ENCODE peak calls at places on chromosomes 1 and 21, in five cellular contexts. F is NCI-H524, E is GM12891, B is fibroblast of pulmonary artery, P is HT-29. Z is an unnamed sample.
A peak's percentile ranks its signal among the peaks of the same experiment; 100 is the strongest.

GRCh38 chr1:214259353-214259982 is 21.5 kb upstream of the SMYD2 start:
- DNase-seq in F (no peak), E (no peak), B (no peak), P (no peak), Z (no peak)

GRCh38 chr1:53614231-53615021 is 124.5 kb downstream of the GLIS1 start:
- DNase-seq in F (no peak), E (no peak), B (no peak), P (no peak), Z (no peak)

GRCh38 chr1:81554108-81554507 is 246.6 kb upstream of the ADGRL2 start:
- DNase-seq in F (no peak), E (no peak), B (no peak), P (no peak), Z (no peak)

GRCh38 chr1:36306210-36306901 is at the start of gene SH3D21:
- DNase-seq in F (no peak), E (peak; percentile 59), B (no peak), P (peak; percentile 76), Z (no peak)

GRCh38 chr1:47188901-47189785 is 693 bp downstream of the PDZK1IP1 start:
- DNase-seq in F (no peak), E (no peak), B (no peak), P (no peak), Z (no peak)

GRCh38 chr1:206933333-206933945 is 11.7 kb upstream of the FCMR start:
- DNase-seq in F (no peak), E (peak; percentile 49), B (no peak), P (peak; percentile 35), Z (no peak)

GRCh38 chr1:113779542-113779941 is 20.3 kb upstream of the PHTF1 start:
- DNase-seq in F (no peak), E (no peak), B (no peak), P (no peak), Z (no peak)

GRCh38 chr1:4702927-4703326 is 48.5 kb downstream of the AJAP1 start:
- DNase-seq in F (no peak), E (no peak), B (no peak), P (no peak), Z (no peak)

GRCh38 chr1:232597721-232598120 is 32.2 kb downstream of the SIPA1L2 start:
- DNase-seq in F (no peak), E (no peak), B (no peak), P (no peak), Z (no peak)

GRCh38 chr1:27517305-27517704 is 27.3 kb upstream of the WASF2 start:
- DNase-seq in F (no peak), E (no peak), B (no peak), P (no peak), Z (no peak)

GRCh38 chr1:89780721-89781120 is 40.1 kb upstream of the LRRC8D start:
- DNase-seq in F (peak; percentile 71), E (no peak), B (peak; percentile 53), P (peak; percentile 62), Z (peak; percentile 43)

GRCh38 chr1:9233241-9233941 is 1.2 kb upstream of the H6PD start:
- DNase-seq in F (no peak), E (no peak), B (peak; percentile 99), P (no peak), Z (no peak)

GRCh38 chr1:212285685-212286436 is 651 bp downstream of the PPP2R5A start:
- DNase-seq in F (peak; percentile 59), E (peak; percentile 35), B (peak; percentile 45), P (no peak), Z (peak; percentile 25)

GRCh38 chr1:58718435-58718834 is 18.6 kb upstream of the MYSM1 start:
- DNase-seq in F (peak; percentile 3), E (no peak), B (peak; percentile 31), P (no peak), Z (no peak)

GRCh38 chr21:44686000-44686781 is 4.2 kb upstream of the KRTAP12-1 start:
- DNase-seq in F (peak; percentile 51), E (no peak), B (no peak), P (no peak), Z (no peak)

GRCh38 chr1:231550448-231550781 is 21.9 kb downstream of the TSNAX start:
- DNase-seq in F (peak; percentile 38), E (no peak), B (peak; percentile 19), P (peak; percentile 64), Z (no peak)

GRCh38 chr1:113812661-113813135 is 422 bp upstream of the RSBN1 start:
- DNase-seq in F (no peak), E (no peak), B (no peak), P (no peak), Z (no peak)

GRCh38 chr1:176517484-176517883 is 54.5 kb downstream of the PAPPA2 start:
- DNase-seq in F (no peak), E (no peak), B (no peak), P (peak; percentile 8), Z (no peak)

GRCh38 chr1:99327357-99327756 is 63.1 kb downstream of the PLPPR4 start:
- DNase-seq in F (no peak), E (no peak), B (no peak), P (peak; percentile 52), Z (peak; percentile 98)

GRCh38 chr1:35587736-35588135 is 14.6 kb downstream of the TFAP2E start:
- DNase-seq in F (no peak), E (no peak), B (no peak), P (no peak), Z (no peak)

GRCh38 chr21:27365394-27365793 is 398.5 kb upstream of the ADAMTS5 start:
- DNase-seq in F (no peak), E (no peak), B (no peak), P (no peak), Z (no peak)

GRCh38 chr1:87061742-87062156 is 147.3 kb downstream of the HS2ST1 start:
- DNase-seq in F (no peak), E (no peak), B (peak; percentile 38), P (no peak), Z (no peak)

GRCh38 chr21:45403133-45403824 is 1.7 kb upstream of the COL18A1 start:
- DNase-seq in F (no peak), E (no peak), B (no peak), P (no peak), Z (no peak)

GRCh38 chr1:6003568-6004411 is 11.6 kb upstream of the NPHP4 start:
- DNase-seq in F (peak; percentile 90), E (no peak), B (no peak), P (no peak), Z (no peak)

GRCh38 chr1:232038704-232039103 is 412.1 kb downstream of the DISC1 start:
- DNase-seq in F (peak; percentile 93), E (no peak), B (peak; percentile 24), P (no peak), Z (no peak)

GRCh38 chr1:165831146-165831545 is 3.7 kb downstream of the UCK2 start:
- DNase-seq in F (no peak), E (no peak), B (no peak), P (no peak), Z (no peak)

GRCh38 chr1:12407050-12407961 is 177.5 kb downstream of the VPS13D start:
- DNase-seq in F (no peak), E (peak; percentile 8), B (peak; percentile 67), P (peak; percentile 79), Z (peak; percentile 90)

GRCh38 chr1:195773958-195774357 is 834.3 kb downstream of the KCNT2 start:
- DNase-seq in F (no peak), E (no peak), B (no peak), P (no peak), Z (no peak)

GRCh38 chr1:62912028-62912638 is 128.2 kb downstream of the ATG4C start:
- DNase-seq in F (peak; percentile 20), E (no peak), B (peak; percentile 41), P (peak; percentile 27), Z (no peak)

GRCh38 chr1:244460195-244460594 is 878 bp upstream of the CATSPERE start:
- DNase-seq in F (no peak), E (no peak), B (peak; percentile 13), P (peak; percentile 17), Z (no peak)

GRCh38 chr1:56313560-56313959 is 265.8 kb downstream of the PLPP3 start:
- DNase-seq in F (no peak), E (no peak), B (no peak), P (no peak), Z (no peak)

Z was measured in LNCaP clone FGC.